ENCODE peak calls at places on chromosomes 13 and 19, in five cellular contexts. K, N, Q, W and M are unnamed samples.
A peak's percentile ranks its signal among the peaks of the same experiment; 100 is the strongest.

GRCh38 chr13:104414771-104415170 is 1348.6 kb upstream of the SLC10A2 start:
- DNase-seq in K (no peak), N (no peak), Q (no peak), W (no peak), M (no peak)

GRCh38 chr19:3123956-3124355 is 11.9 kb upstream of the GNA15 start:
- DNase-seq in K (no peak), N (no peak), Q (no peak), W (no peak), M (no peak)

GRCh38 chr13:110179116-110179857 is 127.7 kb downstream of the COL4A1 start:
- DNase-seq in K (no peak), N (no peak), Q (no peak), W (no peak), M (no peak)

GRCh38 chr19:39113199-39113598 is 12.4 kb upstream of the PAK4 start:
- DNase-seq in K (no peak), N (no peak), Q (no peak), W (no peak), M (no peak)

GRCh38 chr13:39397866-39398265 is 205.1 kb downstream of the LHFPL6 start:
- DNase-seq in K (no peak), N (no peak), Q (no peak), W (no peak), M (no peak)

GRCh38 chr13:98821372-98822237 is 69.1 kb upstream of the SLC15A1 start:
- DNase-seq in K (no peak), N (peak; percentile 33), Q (no peak), W (peak; percentile 65), M (peak; percentile 46)

GRCh38 chr13:30355405-30355741 is 48.0 kb upstream of the KATNAL1 start:
- DNase-seq in K (no peak), N (peak; percentile 56), Q (no peak), W (no peak), M (no peak)

GRCh38 chr13:26628706-26629105 is 71.2 kb downstream of the WASF3 start:
- DNase-seq in K (no peak), N (no peak), Q (no peak), W (peak; percentile 56), M (no peak)

GRCh38 chr13:34941835-34942731 is at the start of gene NBEA:
- DNase-seq in K (peak; percentile 77), N (peak; percentile 88), Q (peak; percentile 63), W (peak; percentile 56), M (peak; percentile 19)

GRCh38 chr13:41179593-41180250 is 14.6 kb downstream of the KBTBD7 start:
- DNase-seq in K (no peak), N (no peak), Q (no peak), W (peak; percentile 36), M (peak; percentile 22)

GRCh38 chr19:8334458-8335342 is 8.4 kb downstream of the KANK3 start:
- DNase-seq in K (no peak), N (peak; percentile 78), Q (no peak), W (peak; percentile 72), M (peak; percentile 34)

GRCh38 chr19:29872224-29872731 is 60.5 kb downstream of the CCNE1 start:
- DNase-seq in K (no peak), N (no peak), Q (no peak), W (peak; percentile 28), M (no peak)

GRCh38 chr13:22427041-22427440 is 753.7 kb upstream of the SGCG start:
- DNase-seq in K (no peak), N (no peak), Q (no peak), W (no peak), M (peak; percentile 3)

DNA sequence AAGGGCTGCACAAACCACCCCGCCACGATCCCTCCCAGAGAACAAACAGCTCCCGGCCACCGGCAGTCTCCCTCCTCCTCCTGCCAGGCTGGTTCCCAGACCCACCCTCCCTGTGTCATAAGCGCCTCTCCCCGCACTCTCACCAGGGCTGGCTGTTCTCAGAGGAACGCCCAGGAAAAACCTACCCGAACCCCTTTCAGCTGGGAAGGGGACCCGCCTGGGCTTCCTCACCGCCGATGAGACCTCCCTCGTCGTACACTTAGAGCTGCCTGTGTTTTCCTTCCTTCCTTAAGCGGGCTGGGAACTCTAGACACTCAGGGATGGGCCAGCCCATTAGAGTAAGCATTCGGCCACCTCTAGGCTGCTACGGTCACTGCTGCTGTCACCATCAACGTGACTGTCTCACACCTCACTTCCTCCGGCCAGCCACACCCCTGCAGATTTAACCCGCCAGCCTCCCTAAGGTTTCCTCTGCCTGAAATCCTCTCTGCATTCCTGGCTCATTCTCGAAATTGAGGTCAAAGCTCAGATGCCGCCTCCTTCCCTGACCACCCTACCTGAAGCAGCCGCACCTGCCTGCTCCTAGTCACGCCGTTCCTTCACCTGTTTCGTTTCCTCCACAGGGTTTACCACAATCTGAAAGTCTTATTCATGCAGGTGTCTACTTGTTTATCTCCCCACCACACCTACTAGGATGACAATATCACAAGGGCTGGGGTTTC is 6.3 kb upstream of the RDH13 start:
- DNase-seq in K (peak; percentile 63), N (peak; percentile 67), Q (peak; percentile 70), W (peak; percentile 26), M (no peak)
- H3K4me3 ChIP-seq in K (peak overlapping the region; percentile 10), N (no peak overlapping the region), Q (peak overlapping the region; percentile 62), W (no peak overlapping the region), M (peak overlapping the region; percentile 0)

DNA sequence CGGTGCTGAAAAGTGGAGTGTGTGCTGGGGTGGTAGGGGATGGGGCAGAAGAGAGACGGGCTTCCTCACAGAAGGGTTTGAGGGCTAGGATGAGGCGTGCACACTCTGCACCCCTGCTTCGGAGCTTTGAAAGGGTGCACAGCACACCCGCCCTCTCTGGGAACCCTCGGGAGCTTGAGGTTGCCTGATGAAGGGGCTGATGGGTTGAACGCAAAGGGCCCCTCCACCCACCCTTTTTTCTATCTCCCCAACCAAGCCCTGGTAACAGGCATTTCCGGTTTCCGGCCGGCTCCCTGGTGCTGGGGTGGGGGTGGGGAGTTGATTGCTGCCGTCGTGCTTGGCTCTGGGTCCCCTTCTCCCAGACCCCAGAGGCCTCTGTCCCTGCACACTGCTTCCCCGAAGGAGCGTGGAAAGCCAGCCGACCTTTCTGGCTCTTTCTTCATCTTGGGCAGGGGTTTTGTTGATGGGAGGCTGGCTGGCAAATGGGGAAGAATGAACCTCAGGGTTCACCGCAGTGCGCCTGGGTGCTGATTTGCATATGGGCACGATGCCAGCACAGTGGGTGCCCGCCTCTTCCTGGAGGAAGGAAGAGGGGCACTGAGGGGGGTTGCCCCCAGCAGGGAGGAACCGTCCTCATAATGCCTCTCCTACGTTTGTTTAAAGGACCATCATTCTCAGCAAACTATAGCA is 29.0 kb downstream of the VAV1 start:
- DNase-seq in K (peak; percentile 77), N (peak; percentile 46), Q (peak; percentile 21), W (peak; percentile 26), M (no peak)
- H3K4me3 ChIP-seq in K (no peak overlapping the region), N (no peak overlapping the region), Q (peak overlapping the region; percentile 61), W (no peak overlapping the region), M (no peak overlapping the region)

GRCh38 chr13:75478659-75479058 is 3.3 kb downstream of the TBC1D4 start:
- DNase-seq in K (no peak), N (no peak), Q (no peak), W (no peak), M (no peak)
- H3K4me3 ChIP-seq in K (no peak overlapping the region), N (no peak overlapping the region), Q (peak overlapping the region; percentile 94), W (no peak overlapping the region), M (no peak overlapping the region)

DNA sequence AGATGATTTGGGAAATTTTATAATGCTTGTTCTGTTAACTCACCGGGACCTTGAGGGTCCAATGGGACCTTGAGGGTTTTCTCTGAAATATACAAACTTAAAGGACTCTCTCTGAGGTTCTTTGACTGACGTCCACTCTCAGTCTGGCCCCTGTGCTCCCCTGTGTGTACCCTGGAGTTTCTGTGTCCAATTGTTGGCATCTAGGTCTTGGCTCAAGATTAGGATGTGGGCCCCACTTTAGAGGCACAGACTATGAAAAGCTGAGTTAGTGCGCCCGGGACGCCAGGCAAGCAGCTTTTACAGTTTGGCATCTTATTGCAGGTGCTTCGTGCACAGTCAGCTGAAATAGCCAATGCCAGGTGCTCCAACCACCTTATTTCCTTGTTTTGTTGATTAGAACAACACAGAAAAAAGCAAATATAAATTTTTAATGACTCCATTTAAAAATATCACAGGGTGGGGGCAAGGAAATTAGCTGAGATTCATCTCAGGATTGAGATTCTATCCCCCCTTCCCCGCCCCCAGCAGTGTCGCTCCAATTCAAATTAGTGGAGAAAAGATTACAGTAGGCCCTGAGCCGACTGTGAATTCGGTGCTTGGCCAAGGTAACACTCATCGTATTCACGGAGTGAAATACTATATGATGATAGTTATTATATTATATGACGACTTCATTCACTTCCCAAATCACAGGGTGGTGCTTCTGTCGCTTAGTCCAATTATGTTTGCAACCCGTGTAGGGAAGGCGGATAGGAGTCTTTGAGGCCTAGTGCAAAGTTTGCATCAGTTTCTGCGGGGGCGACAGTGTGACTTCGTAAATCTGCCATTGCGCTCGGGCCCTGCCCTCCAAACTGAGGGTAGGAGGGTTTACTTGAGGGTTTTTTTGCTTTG is 4.3 kb downstream of the SOX1 start:
- DNase-seq in K (no peak), N (no peak), Q (no peak), W (no peak), M (no peak)
- H3K4me3 ChIP-seq in K (no peak overlapping the region), N (no peak overlapping the region), Q (no peak overlapping the region), W (no peak overlapping the region), M (no peak overlapping the region)